ENCODE peak calls at places on chromosomes 2 and 18, in six cellular contexts. P is OCI-LY7; J is Daoy; B is Karpas-422; U is stimulated activated CD8-positive, alpha-beta memory T cell treated with anti-CD3 and anti-CD28 coated beads, Interleukin-4, amount 100 ng/mL, for 1 hour; F is ELR. K is an unnamed sample.

GRCh38 chr2:19377717-19378116 is 19.3 kb upstream of the OSR1 start:
- DNase-seq in P (no peak), J (no peak), B (peak), U (no peak), F (no peak), K (no peak)

GRCh38 chr2:179646173-179646762 is 215.1 kb downstream of the ZNF385B start:
- DNase-seq in P (no peak), J (no peak), B (no peak), U (no peak), F (no peak), K (no peak)

GRCh38 chr2:189613650-189614420 is 33.2 kb upstream of the SLC40A1 start:
- DNase-seq in P (no peak), J (peak), B (peak), U (no peak), F (peak), K (peak)

GRCh38 chr2:118618279-118618678 is 229.2 kb downstream of the EN1 start:
- DNase-seq in P (no peak), J (no peak), B (no peak), U (no peak), F (no peak), K (no peak)

GRCh38 chr2:170582747-170583463 is 132.2 kb upstream of the SP5 start:
- DNase-seq in P (no peak), J (no peak), B (no peak), U (no peak), F (no peak), K (no peak)

GRCh38 chr18:29457316-29457715 is 1280.4 kb upstream of the CDH2 start:
- DNase-seq in P (no peak), J (no peak), B (no peak), U (no peak), F (no peak), K (no peak)

GRCh38 chr2:63326473-63326872 is 261.8 kb downstream of the WDPCP start:
- DNase-seq in P (no peak), J (no peak), B (no peak), U (no peak), F (no peak), K (no peak)

GRCh38 chr2:107258538-107258937 is 372.6 kb upstream of the ST6GAL2 start:
- DNase-seq in P (no peak), J (peak), B (no peak), U (no peak), F (no peak), K (no peak)

GRCh38 chr2:198293281-198293680 is 488.9 kb downstream of the PLCL1 start:
- DNase-seq in P (no peak), J (no peak), B (no peak), U (no peak), F (no peak), K (no peak)

GRCh38 chr2:241248289-241248688 is 59.8 kb downstream of the ANO7 start:
- DNase-seq in P (no peak), J (no peak), B (no peak), U (no peak), F (no peak), K (no peak)

GRCh38 chr2:206488623-206489022 is 45.3 kb downstream of the ADAM23 start:
- DNase-seq in P (no peak), J (no peak), B (no peak), U (no peak), F (no peak), K (no peak)

GRCh38 chr2:132460781-132461180 is 44.2 kb downstream of the GPR39 start:
- DNase-seq in P (no peak), J (no peak), B (no peak), U (no peak), F (no peak), K (no peak)

GRCh38 chr18:70998490-70998889 is 709.6 kb downstream of the SOCS6 start:
- DNase-seq in P (no peak), J (peak), B (peak), U (no peak), F (no peak), K (no peak)

GRCh38 chr2:130365963-130366362 is 10.1 kb downstream of the PTPN18 start:
- DNase-seq in P (no peak), J (no peak), B (no peak), U (no peak), F (no peak), K (no peak)

GRCh38 chr2:203237501-203238238 is 1.1 kb upstream of the CYP20A1 start:
- DNase-seq in P (peak), J (no peak), B (no peak), U (no peak), F (no peak), K (no peak)

GRCh38 chr2:219119422-219120043 is 41.1 kb downstream of the NHEJ1 start:
- DNase-seq in P (peak), J (peak), B (peak), U (peak), F (peak), K (peak)

GRCh38 chr2:135218426-135218825 is 166.3 kb downstream of the RAB3GAP1 start:
- DNase-seq in P (no peak), J (no peak), B (no peak), U (no peak), F (no peak), K (no peak)

GRCh38 chr18:51074605-51075004 is 44.6 kb downstream of the SMAD4 start:
- DNase-seq in P (peak), J (no peak), B (peak), U (no peak), F (no peak), K (no peak)

GRCh38 chr18:67710639-67711038 is 194.1 kb upstream of the DSEL start:
- DNase-seq in P (no peak), J (no peak), B (peak), U (no peak), F (peak), K (no peak)

GRCh38 chr2:200575957-200576356 is 9.9 kb upstream of the AOX1 start:
- DNase-seq in P (peak), J (no peak), B (peak), U (no peak), F (peak), K (peak)

GRCh38 chr2:112095654-112096053 is 40.6 kb downstream of the TMEM87B start:
- DNase-seq in P (no peak), J (no peak), B (no peak), U (no peak), F (no peak), K (peak)

GRCh38 chr18:62998443-62998842 is 283.1 kb downstream of the PHLPP1 start:
- DNase-seq in P (no peak), J (no peak), B (no peak), U (no peak), F (no peak), K (no peak)

GRCh38 chr2:172234716-172235661 is 132.3 kb upstream of the DLX2 start:
- DNase-seq in P (no peak), J (no peak), B (no peak), U (no peak), F (peak), K (peak)

K was measured in GM23248.